ENCODE peak calls at places on chromosomes 2 and 18, in four cellular contexts. One of them, this sample, is unnamed.

GRCh38 chr18:27045342-27045741 is 139.8 kb downstream of the CHST9 start:
- DNase-seq in GM12865: no peak
- DNase-seq in naive thymus-derived CD4-positive, alpha-beta T cell: no peak
- DNase-seq in tibial nerve: no peak
- DNase-seq in this sample: no peak

GRCh38 chr2:64454316-64455030 is 511 bp downstream of the LGALSL start:
- DNase-seq in tibial nerve: peak
- DNase-seq in GM12865: peak
- DNase-seq in naive thymus-derived CD4-positive, alpha-beta T cell: peak
- DNase-seq in this sample: peak

GRCh38 chr2:145110668-145111067 is 590.7 kb upstream of the ZEB2 start:
- DNase-seq in GM12865: no peak
- DNase-seq in tibial nerve: no peak
- DNase-seq in naive thymus-derived CD4-positive, alpha-beta T cell: no peak
- DNase-seq in this sample: no peak

GRCh38 chr2:55048514-55048924 is 1.7 kb downstream of the RTN4 start:
- DNase-seq in naive thymus-derived CD4-positive, alpha-beta T cell: no peak
- DNase-seq in tibial nerve: peak
- DNase-seq in GM12865: peak
- DNase-seq in this sample: no peak

GRCh38 chr2:144660518-144661316 is 140.8 kb upstream of the ZEB2 start:
- DNase-seq in GM12865: no peak
- DNase-seq in tibial nerve: no peak
- DNase-seq in naive thymus-derived CD4-positive, alpha-beta T cell: no peak
- DNase-seq in this sample: no peak

GRCh38 chr2:160928854-160929301 is 231.3 kb upstream of the TANK start:
- DNase-seq in GM12865: no peak
- DNase-seq in naive thymus-derived CD4-positive, alpha-beta T cell: no peak
- DNase-seq in tibial nerve: no peak
- DNase-seq in this sample: no peak

GRCh38 chr2:31332521-31332920 is 82.0 kb downstream of the XDH start:
- DNase-seq in naive thymus-derived CD4-positive, alpha-beta T cell: no peak
- DNase-seq in GM12865: no peak
- DNase-seq in tibial nerve: no peak
- DNase-seq in this sample: no peak

GRCh38 chr2:24330161-24330560 is 30.2 kb downstream of the ITSN2 start:
- DNase-seq in GM12865: peak
- DNase-seq in naive thymus-derived CD4-positive, alpha-beta T cell: no peak
- DNase-seq in tibial nerve: no peak
- DNase-seq in this sample: no peak

GRCh38 chr2:102473020-102473419 is at the start of gene SLC9A4:
- DNase-seq in naive thymus-derived CD4-positive, alpha-beta T cell: peak
- DNase-seq in GM12865: peak
- DNase-seq in tibial nerve: peak
- DNase-seq in this sample: no peak

GRCh38 chr2:45699032-45699658 is 47.7 kb downstream of the PRKCE start:
- DNase-seq in naive thymus-derived CD4-positive, alpha-beta T cell: no peak
- DNase-seq in tibial nerve: no peak
- DNase-seq in GM12865: peak
- DNase-seq in this sample: no peak

GRCh38 chr2:152115952-152116351 is 17.1 kb upstream of the CACNB4 start:
- DNase-seq in GM12865: no peak
- DNase-seq in naive thymus-derived CD4-positive, alpha-beta T cell: no peak
- DNase-seq in tibial nerve: no peak
- DNase-seq in this sample: no peak

GRCh38 chr2:165777522-165778186 is 16.4 kb downstream of the GALNT3 start:
- DNase-seq in GM12865: no peak
- DNase-seq in tibial nerve: no peak
- DNase-seq in naive thymus-derived CD4-positive, alpha-beta T cell: no peak
- DNase-seq in this sample: no peak

GRCh38 chr2:118974103-118974911 is 32.3 kb downstream of the MARCO start:
- DNase-seq in naive thymus-derived CD4-positive, alpha-beta T cell: no peak
- DNase-seq in GM12865: no peak
- DNase-seq in tibial nerve: no peak
- DNase-seq in this sample: peak

GRCh38 chr2:174595904-174596397 is 1.7 kb downstream of the WIPF1 start:
- DNase-seq in GM12865: peak
- DNase-seq in naive thymus-derived CD4-positive, alpha-beta T cell: no peak
- DNase-seq in tibial nerve: no peak
- DNase-seq in this sample: no peak

GRCh38 chr2:17912266-17912691 is 33.8 kb downstream of the KCNS3 start:
- DNase-seq in GM12865: peak
- DNase-seq in naive thymus-derived CD4-positive, alpha-beta T cell: no peak
- DNase-seq in tibial nerve: no peak
- DNase-seq in this sample: no peak

GRCh38 chr2:42547014-42547413 is 21.4 kb upstream of the MTA3 start:
- DNase-seq in naive thymus-derived CD4-positive, alpha-beta T cell: no peak
- DNase-seq in GM12865: peak
- DNase-seq in tibial nerve: no peak
- DNase-seq in this sample: no peak

GRCh38 chr2:232997749-232998665 is 15.0 kb downstream of the NGEF start:
- DNase-seq in GM12865: no peak
- DNase-seq in tibial nerve: no peak
- DNase-seq in naive thymus-derived CD4-positive, alpha-beta T cell: no peak
- DNase-seq in this sample: no peak

GRCh38 chr2:201969241-201969937 is 64.3 kb upstream of the FZD7 start:
- DNase-seq in tibial nerve: no peak
- DNase-seq in naive thymus-derived CD4-positive, alpha-beta T cell: no peak
- DNase-seq in GM12865: no peak
- DNase-seq in this sample: no peak

GRCh38 chr2:17300141-17300540 is 218.1 kb downstream of the RAD51AP2 start:
- DNase-seq in GM12865: no peak
- DNase-seq in naive thymus-derived CD4-positive, alpha-beta T cell: no peak
- DNase-seq in tibial nerve: no peak
- DNase-seq in this sample: no peak

GRCh38 chr2:238939074-238939473 is 91.2 kb downstream of the TWIST2 start:
- DNase-seq in GM12865: no peak
- DNase-seq in tibial nerve: peak
- DNase-seq in naive thymus-derived CD4-positive, alpha-beta T cell: no peak
- DNase-seq in this sample: peak

GRCh38 chr18:79765491-79766245 is 32.1 kb upstream of the KCNG2 start:
- DNase-seq in naive thymus-derived CD4-positive, alpha-beta T cell: no peak
- DNase-seq in GM12865: no peak
- DNase-seq in tibial nerve: no peak
- DNase-seq in this sample: peak

GRCh38 chr2:76314621-76315020 is 603.9 kb upstream of the GCFC2 start:
- DNase-seq in naive thymus-derived CD4-positive, alpha-beta T cell: no peak
- DNase-seq in tibial nerve: no peak
- DNase-seq in GM12865: no peak
- DNase-seq in this sample: no peak

GRCh38 chr2:161245671-161246070 is 62.6 kb upstream of the PSMD14 start:
- DNase-seq in tibial nerve: no peak
- DNase-seq in GM12865: no peak
- DNase-seq in naive thymus-derived CD4-positive, alpha-beta T cell: no peak
- DNase-seq in this sample: no peak

GRCh38 chr2:86679036-86679435 is 41.1 kb upstream of the RMND5A start:
- DNase-seq in tibial nerve: no peak
- DNase-seq in naive thymus-derived CD4-positive, alpha-beta T cell: no peak
- DNase-seq in GM12865: no peak
- DNase-seq in this sample: no peak

GRCh38 chr18:21265971-21266673 is 24.1 kb downstream of the GREB1L start:
- DNase-seq in tibial nerve: no peak
- DNase-seq in GM12865: no peak
- DNase-seq in naive thymus-derived CD4-positive, alpha-beta T cell: no peak
- DNase-seq in this sample: no peak

GRCh38 chr2:151374426-151374825 is 17.0 kb downstream of the TNFAIP6 start:
- DNase-seq in naive thymus-derived CD4-positive, alpha-beta T cell: no peak
- DNase-seq in tibial nerve: no peak
- DNase-seq in GM12865: peak
- DNase-seq in this sample: no peak

GRCh38 chr2:176104338-176105077 is 2.6 kb upstream of the HOXD11 start:
- DNase-seq in naive thymus-derived CD4-positive, alpha-beta T cell: no peak
- DNase-seq in tibial nerve: no peak
- DNase-seq in GM12865: no peak
- DNase-seq in this sample: peak

GRCh38 chr2:227147023-227147422 is 17.0 kb downstream of the COL4A4 start:
- DNase-seq in GM12865: no peak
- DNase-seq in naive thymus-derived CD4-positive, alpha-beta T cell: no peak
- DNase-seq in tibial nerve: no peak
- DNase-seq in this sample: no peak

GRCh38 chr2:240622631-240623235 is 2.5 kb upstream of the GPR35 start:
- DNase-seq in naive thymus-derived CD4-positive, alpha-beta T cell: no peak
- DNase-seq in GM12865: no peak
- DNase-seq in tibial nerve: no peak
- DNase-seq in this sample: peak

GRCh38 chr2:148253716-148254115 is 232.8 kb downstream of the MBD5 start:
- DNase-seq in GM12865: peak
- DNase-seq in naive thymus-derived CD4-positive, alpha-beta T cell: peak
- DNase-seq in tibial nerve: no peak
- DNase-seq in this sample: no peak

GRCh38 chr2:150569761-150570160 is 82.3 kb upstream of the RND3 start:
- DNase-seq in GM12865: no peak
- DNase-seq in tibial nerve: no peak
- DNase-seq in naive thymus-derived CD4-positive, alpha-beta T cell: no peak
- DNase-seq in this sample: no peak

GRCh38 chr2:13758412-13758811 is 874.1 kb upstream of the LRATD1 start:
- DNase-seq in GM12865: peak
- DNase-seq in tibial nerve: no peak
- DNase-seq in naive thymus-derived CD4-positive, alpha-beta T cell: no peak
- DNase-seq in this sample: no peak

GRCh38 chr18:48545690-48546365 is 7.0 kb downstream of the CTIF start:
- DNase-seq in GM12865: no peak
- DNase-seq in naive thymus-derived CD4-positive, alpha-beta T cell: no peak
- DNase-seq in tibial nerve: no peak
- DNase-seq in this sample: peak

GRCh38 chr2:76932550-76932949 is 589.6 kb downstream of the LRRTM4 start:
- DNase-seq in naive thymus-derived CD4-positive, alpha-beta T cell: no peak
- DNase-seq in GM12865: no peak
- DNase-seq in tibial nerve: no peak
- DNase-seq in this sample: no peak

GRCh38 chr18:44509048-44509447 is 171.6 kb upstream of the SETBP1 start:
- DNase-seq in GM12865: no peak
- DNase-seq in naive thymus-derived CD4-positive, alpha-beta T cell: no peak
- DNase-seq in tibial nerve: no peak
- DNase-seq in this sample: no peak

GRCh38 chr18:44510376-44510775 is 170.3 kb upstream of the SETBP1 start:
- DNase-seq in tibial nerve: no peak
- DNase-seq in naive thymus-derived CD4-positive, alpha-beta T cell: no peak
- DNase-seq in GM12865: no peak
- DNase-seq in this sample: no peak

GRCh38 chr18:44503854-44504253 is 176.8 kb upstream of the SETBP1 start:
- DNase-seq in naive thymus-derived CD4-positive, alpha-beta T cell: no peak
- DNase-seq in GM12865: no peak
- DNase-seq in tibial nerve: no peak
- DNase-seq in this sample: no peak

GRCh38 chr18:44507729-44508325 is 172.9 kb upstream of the SETBP1 start:
- DNase-seq in tibial nerve: peak
- DNase-seq in GM12865: peak
- DNase-seq in naive thymus-derived CD4-positive, alpha-beta T cell: peak
- DNase-seq in this sample: no peak

GRCh38 chr18:44508474-44508873 is 172.2 kb upstream of the SETBP1 start:
- DNase-seq in naive thymus-derived CD4-positive, alpha-beta T cell: no peak
- DNase-seq in tibial nerve: no peak
- DNase-seq in GM12865: no peak
- DNase-seq in this sample: no peak
- H3K4me3 ChIP-seq in naive thymus-derived CD4-positive, alpha-beta T cell: no peak
- H3K4me3 ChIP-seq in tibial nerve: no peak
- H3K4me3 ChIP-seq in GM12865: no peak
- H3K4me3 ChIP-seq in this sample: no peak

DNA sequence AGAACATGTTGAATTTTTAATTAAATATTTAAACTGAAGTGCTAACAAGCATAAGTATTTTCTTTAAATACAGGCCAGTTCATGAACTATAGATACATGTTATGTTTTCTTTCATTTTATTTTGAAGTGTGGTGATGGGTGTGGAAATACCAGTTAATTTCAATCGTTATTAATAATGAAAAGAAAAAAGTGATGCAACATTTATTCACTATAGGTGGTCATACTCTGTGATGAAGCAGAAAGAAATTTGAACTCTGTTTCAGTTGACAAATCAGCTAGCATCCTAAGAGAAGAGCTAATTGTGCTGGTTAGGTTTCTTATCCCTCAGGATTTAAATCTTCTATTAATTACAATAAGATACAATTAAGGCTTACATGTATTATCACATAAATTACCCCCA is 795.1 kb upstream of the DDX18 start:
- DNase-seq in naive thymus-derived CD4-positive, alpha-beta T cell: no peak
- DNase-seq in GM12865: no peak
- DNase-seq in tibial nerve: no peak
- DNase-seq in this sample: no peak
- H3K4me3 ChIP-seq in naive thymus-derived CD4-positive, alpha-beta T cell: no peak
- H3K4me3 ChIP-seq in GM12865: no peak
- H3K4me3 ChIP-seq in tibial nerve: no peak
- H3K4me3 ChIP-seq in this sample: no peak

DNA sequence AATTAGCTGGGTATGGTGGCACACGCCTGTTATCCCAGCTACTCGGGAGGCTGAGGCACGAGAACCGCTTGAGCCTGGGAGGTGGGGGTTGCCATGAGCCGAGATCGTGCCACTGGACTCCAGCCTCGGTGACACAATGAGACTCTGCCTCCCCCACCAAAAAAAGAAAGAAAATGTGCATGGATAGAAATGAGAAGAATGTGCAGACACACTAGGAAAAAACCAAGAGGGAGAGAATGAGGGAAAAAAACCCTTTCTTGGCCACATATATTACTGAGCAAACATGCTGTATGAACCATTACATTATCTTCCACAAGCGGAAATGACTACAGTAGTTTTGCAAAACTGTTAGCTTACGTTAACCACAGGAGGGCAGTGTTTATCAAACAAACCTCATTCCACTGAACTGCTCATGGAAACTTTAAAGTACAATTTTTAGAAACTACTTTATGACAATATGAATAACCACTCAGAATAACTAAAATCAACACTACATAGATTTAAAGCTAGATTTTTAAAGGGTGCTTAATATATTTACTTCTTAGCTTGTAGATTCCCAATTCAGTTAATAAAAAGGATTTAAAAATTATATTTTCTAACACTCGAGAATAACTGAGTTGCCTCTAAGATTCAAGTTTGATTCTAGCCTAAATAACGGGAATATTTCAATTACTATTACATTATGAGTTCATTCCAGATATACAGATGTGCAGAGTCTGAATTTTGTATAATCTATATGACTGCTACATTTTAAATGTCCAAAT is 26.4 kb downstream of the ASXL2 start:
- DNase-seq in naive thymus-derived CD4-positive, alpha-beta T cell: peak
- DNase-seq in GM12865: peak
- DNase-seq in tibial nerve: peak
- DNase-seq in this sample: no peak
- H3K4me3 ChIP-seq in naive thymus-derived CD4-positive, alpha-beta T cell: no peak
- H3K4me3 ChIP-seq in GM12865: peak
- H3K4me3 ChIP-seq in tibial nerve: no peak
- H3K4me3 ChIP-seq in this sample: no peak

GRCh38 chr2:129877795-129878775 is 101.4 kb upstream of the RAB6C start:
- DNase-seq in naive thymus-derived CD4-positive, alpha-beta T cell: no peak
- DNase-seq in tibial nerve: peak
- DNase-seq in GM12865: no peak
- DNase-seq in this sample: no peak
- H3K4me3 ChIP-seq in naive thymus-derived CD4-positive, alpha-beta T cell: peak
- H3K4me3 ChIP-seq in tibial nerve: peak
- H3K4me3 ChIP-seq in GM12865: peak
- H3K4me3 ChIP-seq in this sample: peak

GRCh38 chr18:76524900-76525698 is 30.1 kb upstream of the ZNF516 start:
- DNase-seq in GM12865: peak
- DNase-seq in tibial nerve: peak
- DNase-seq in naive thymus-derived CD4-positive, alpha-beta T cell: no peak
- DNase-seq in this sample: no peak
- H3K4me3 ChIP-seq in GM12865: peak
- H3K4me3 ChIP-seq in tibial nerve: peak
- H3K4me3 ChIP-seq in naive thymus-derived CD4-positive, alpha-beta T cell: no peak
- H3K4me3 ChIP-seq in this sample: peak